ENCODE peak calls at places on chromosomes 1 and 21, in nine cellular contexts. T is T-helper 9 cell, N is HT1080, F is NCI-H345, Y is lower lobe of right lung, K is NCI-H1417 treated with DMSO at 0.1 percent for 48 hours, L is adrenal gland, P is EH, E is COR-L47. G is an unnamed sample.

GRCh38 chr1:231046730-231047395 is 6.8 kb upstream of the FAM89A start:
- DNase-seq in Y (no peak), F (no peak), T (no peak), L (no peak), E (no peak), K (no peak), P (no peak), N (no peak), G (no peak)

GRCh38 chr1:15170071-15170470 is 16.5 kb downstream of the TMEM51 start:
- DNase-seq in F (no peak), N (no peak), Y (no peak), E (no peak), L (no peak), P (no peak), K (no peak), T (no peak), G (no peak)

GRCh38 chr1:43370564-43370963 is 2.8 kb upstream of the ELOVL1 start:
- DNase-seq in L (no peak), P (no peak), Y (no peak), K (no peak), E (no peak), T (no peak), F (no peak), N (no peak), G (no peak)

GRCh38 chr21:33384851-33385331 is 18.3 kb upstream of the IFNGR2 start:
- DNase-seq in P (no peak), T (peak; percentile 20), Y (no peak), N (no peak), F (no peak), E (no peak), L (no peak), K (no peak), G (peak; percentile 78)

GRCh38 chr21:34926784-34927548 is 122.1 kb downstream of the RUNX1 start:
- DNase-seq in T (no peak), Y (no peak), K (no peak), L (no peak), E (no peak), P (peak; percentile 62), F (no peak), N (peak; percentile 34), G (no peak)

GRCh38 chr1:91015358-91015780 is 6.5 kb downstream of the ZNF644 start:
- DNase-seq in F (no peak), P (no peak), N (peak; percentile 7), L (no peak), Y (no peak), K (no peak), T (no peak), E (no peak), G (no peak)

GRCh38 chr1:36279110-36279788 is 26.9 kb upstream of the SH3D21 start:
- DNase-seq in L (no peak), T (no peak), E (no peak), N (no peak), K (no peak), Y (no peak), F (no peak), P (peak; percentile 40), G (no peak)

GRCh38 chr1:7940745-7941436 is at the start of gene TNFRSF9:
- DNase-seq in K (no peak), P (no peak), N (peak; percentile 73), T (peak; percentile 40), E (no peak), Y (peak; percentile 53), F (no peak), L (no peak), G (peak; percentile 76)

GRCh38 chr1:67582625-67583461 is 102.2 kb upstream of the GADD45A start:
- DNase-seq in F (no peak), P (no peak), L (no peak), N (no peak), Y (no peak), E (no peak), T (no peak), K (no peak), G (no peak)

GRCh38 chr1:182608850-182609610 is 4.8 kb upstream of the RGS16 start:
- DNase-seq in E (no peak), Y (no peak), N (peak; percentile 49), T (no peak), L (no peak), K (no peak), P (peak; percentile 70), F (no peak), G (no peak)